ENCODE peak calls at places on chromosomes 2 and 18, in seven cellular contexts. C is colonic mucosa, V is Caco-2, O is mesenchymal stem cell, G is upper lobe of right lung, X is vagina, T is upper lobe of left lung. Q is an unnamed sample. For H3K9me3, H3K27me3 and H3K36me3, the result is how much of the 10 kb centered on the place peaks cover.

GRCh38 chr18:62017618-62018017 is 124.8 kb upstream of the RNF152 start:
- DNase-seq in G (no peak), V (no peak), C (no peak), T (peak), O (no peak), X (no peak), Q (no peak)

GRCh38 chr2:183868707-183869106 is 729.6 kb upstream of the ZNF804A start:
- DNase-seq in X (no peak), O (peak), V (no peak), C (no peak), T (no peak), G (no peak), Q (no peak)

GRCh38 chr2:17857016-17857415 is 21.5 kb upstream of the KCNS3 start:
- DNase-seq in X (peak), G (no peak), V (no peak), C (no peak), T (no peak), O (peak), Q (no peak)

GRCh38 chr2:241135737-241136136 is 13.5 kb downstream of the PASK start:
- DNase-seq in T (no peak), G (no peak), V (no peak), O (no peak), X (no peak), C (no peak), Q (no peak)

GRCh38 chr18:41744664-41745063 is 210.4 kb upstream of the PIK3C3 start:
- DNase-seq in C (no peak), T (no peak), O (peak), V (no peak), G (no peak), X (no peak), Q (no peak)

GRCh38 chr2:191611614-191612013 is 66.3 kb upstream of the NABP1 start:
- DNase-seq in V (no peak), O (no peak), T (peak), X (no peak), C (no peak), G (no peak), Q (no peak)

GRCh38 chr18:8962906-8963635 is 139.4 kb upstream of the NDUFV2 start:
- DNase-seq in X (peak), C (no peak), G (no peak), T (no peak), V (no peak), O (no peak), Q (no peak)

GRCh38 chr2:14861201-14861600 is 228.7 kb downstream of the LRATD1 start:
- DNase-seq in X (no peak), T (no peak), G (no peak), O (no peak), C (no peak), V (no peak), Q (no peak)

GRCh38 chr2:229376866-229377265 is 105.8 kb upstream of the PID1 start:
- DNase-seq in G (no peak), T (no peak), O (no peak), V (no peak), X (no peak), C (no peak), Q (no peak)

GRCh38 chr2:50558182-50558581 is 473.8 kb downstream of the NRXN1 start:
- DNase-seq in O (no peak), G (no peak), T (no peak), X (no peak), V (no peak), C (no peak), Q (no peak)

GRCh38 chr18:79503891-79504475 is 108.3 kb downstream of the NFATC1 start:
- DNase-seq in C (no peak), T (peak), G (peak), O (no peak), X (no peak), V (no peak), Q (no peak)

GRCh38 chr2:150391779-150392178 is 95.7 kb downstream of the RND3 start:
- DNase-seq in G (no peak), V (no peak), T (no peak), O (peak), X (no peak), C (no peak), Q (no peak)

GRCh38 chr2:1642066-1642861 is 102.1 kb downstream of the PXDN start:
- DNase-seq in V (no peak), G (no peak), C (no peak), T (no peak), X (no peak), O (no peak), Q (no peak)

GRCh38 chr2:43370146-43370545 is 143.7 kb upstream of the ZFP36L2 start:
- DNase-seq in T (no peak), X (no peak), V (peak), C (peak), O (no peak), G (no peak), Q (no peak)

GRCh38 chr2:174553811-174554493 is 43.7 kb downstream of the WIPF1 start:
- DNase-seq in C (no peak), G (no peak), V (no peak), X (no peak), T (no peak), O (no peak), Q (no peak)

DNA sequence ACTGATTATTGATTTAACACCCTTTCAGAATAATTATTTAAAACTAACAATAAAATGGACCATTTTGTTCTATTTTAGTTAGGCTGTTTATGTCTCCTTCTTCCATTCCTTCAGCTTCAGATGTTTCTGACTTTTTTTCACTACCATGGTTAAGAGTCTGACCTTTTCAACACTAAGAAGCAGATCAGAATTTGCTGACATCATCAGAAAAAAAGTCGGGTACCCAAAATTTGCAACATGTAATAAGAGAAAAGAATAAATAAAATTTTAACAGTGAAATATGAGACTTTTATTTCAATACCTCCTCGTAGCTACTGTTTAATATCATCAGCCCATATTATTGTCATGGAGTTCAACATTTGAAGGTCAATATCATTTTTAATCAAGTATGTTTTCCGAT is 1158.3 kb downstream of the RPIA start:
- DNase-seq in X (no peak), O (no peak), C (no peak), V (no peak), T (no peak), G (no peak), Q (no peak)
- H3K9me3 ChIP-seq in X (under half), O (under half), C (under half), V (under half), T (under half), G (under half), Q (under half)

GRCh38 chr2:72104821-72105588 is 42.7 kb downstream of the CYP26B1 start:
- DNase-seq in X (peak), C (peak), G (no peak), V (peak), T (no peak), O (no peak), Q (peak)
- H3K27me3 ChIP-seq in X (under half), C (under half), G (under half), V (under half), T (under half), O (under half), Q (under half)

DNA sequence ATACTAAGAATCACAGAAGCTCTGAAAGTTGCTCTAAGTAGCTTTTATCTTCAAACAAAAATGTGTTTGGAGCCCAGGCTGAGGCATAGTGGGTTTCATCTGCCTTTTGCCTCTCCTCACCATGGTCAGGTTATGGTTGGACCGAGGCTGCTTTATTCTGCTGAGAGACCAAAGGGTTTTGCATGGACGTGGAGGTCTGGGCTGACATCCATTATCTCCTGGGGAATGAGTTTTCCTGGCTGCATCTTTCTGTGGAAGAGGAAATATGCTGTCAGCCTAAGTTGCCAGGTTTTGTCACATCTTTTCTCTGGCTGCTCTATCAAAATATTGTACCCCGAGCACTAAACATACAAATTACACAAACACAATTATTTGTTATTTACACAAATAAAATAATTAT is 223.2 kb downstream of the LDLRAD4 start:
- DNase-seq in X (no peak), C (no peak), V (no peak), O (no peak), T (no peak), G (no peak), Q (no peak)
- H3K36me3 ChIP-seq in X (under half), C (under half), V (under half), O (under half), T (under half), G (under half), Q (under half)

DNA sequence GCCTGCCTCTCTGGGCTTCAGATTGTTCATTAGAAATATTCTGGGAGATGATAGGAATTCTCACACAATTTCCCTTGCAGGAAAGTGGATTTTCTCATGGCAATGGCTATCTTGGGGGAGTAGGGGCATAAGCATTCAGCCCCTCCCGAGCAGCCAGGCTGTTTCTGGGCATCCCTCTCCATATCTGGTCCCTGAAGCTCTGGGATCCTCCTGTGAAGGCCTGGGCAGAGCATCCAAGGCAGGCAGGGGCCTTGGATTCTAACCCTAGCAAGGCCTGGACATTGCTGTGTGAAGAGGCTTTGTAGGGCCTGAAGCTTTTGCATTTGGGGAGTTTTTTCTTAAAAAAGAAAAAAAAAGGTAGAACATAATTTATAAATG is 262.3 kb downstream of the MYCN start:
- DNase-seq in G (no peak), C (no peak), O (no peak), X (no peak), V (no peak), T (no peak), Q (no peak)
- H3K9me3 ChIP-seq in G (under half), C (under half), O (under half), X (under half), V (under half), T (under half), Q (under half)

GRCh38 chr2:10238396-10238795 is 64.3 kb upstream of the HPCAL1 start:
- DNase-seq in X (no peak), O (no peak), V (peak), G (peak), C (no peak), T (no peak), Q (no peak)
- H3K27me3 ChIP-seq in X (under half), O (half or more), V (under half), G (under half), C (under half), T (under half), Q (under half)

DNA sequence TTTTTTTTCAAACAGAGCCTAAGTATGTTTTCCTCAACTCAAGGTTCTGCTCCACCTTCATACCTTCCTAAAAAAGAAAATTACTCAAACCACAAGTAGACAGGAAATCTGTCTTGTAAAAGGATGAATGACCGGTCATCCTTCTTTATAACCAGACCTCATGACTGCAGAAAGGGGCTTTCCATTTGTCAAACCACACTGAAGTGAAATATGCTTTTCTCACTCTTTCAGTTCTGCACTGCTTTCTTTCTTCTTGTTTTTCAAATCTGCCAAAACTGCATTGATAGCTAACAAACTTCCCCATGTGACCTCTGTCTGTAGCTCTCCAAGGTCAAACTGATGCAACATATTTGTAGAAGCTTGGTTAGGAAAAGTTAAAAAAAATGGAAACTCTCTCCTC is 308.9 kb upstream of the CCDC68 start:
- DNase-seq in T (no peak), V (no peak), C (no peak), O (peak), X (no peak), G (no peak), Q (no peak)
- H3K36me3 ChIP-seq in T (under half), V (under half), C (under half), O (under half), X (under half), G (under half), Q (under half)